ENCODE peak calls at places on chromosomes 3 and 15, in five cellular contexts. J is HepG2, G is SK-N-SH, C is GM12892, P is transverse colon. F is an unnamed sample.

GRCh38 chr3:122024800-122025199 is 2.8 kb upstream of the ILDR1 start:
- DNase-seq in J (no peak), G (no peak), C (no peak), P (no peak), F (no peak)

GRCh38 chr15:73838795-73839565 is 34.4 kb upstream of the TBC1D21 start:
- DNase-seq in J (no peak), G (peak; percentile 89), C (no peak), P (no peak), F (no peak)

GRCh38 chr15:77851696-77852095 is 219.0 kb upstream of the LINGO1 start:
- DNase-seq in J (peak; percentile 6), G (peak; percentile 81), C (no peak), P (no peak), F (no peak)

GRCh38 chr3:121943434-121943833 is 49.2 kb downstream of the SLC15A2 start:
- DNase-seq in J (peak; percentile 6), G (no peak), C (no peak), P (no peak), F (no peak)

GRCh38 chr15:79598639-79599038 is 166.5 kb downstream of the MINAR1 start:
- DNase-seq in J (peak; percentile 8), G (no peak), C (no peak), P (no peak), F (no peak)

GRCh38 chr15:31845791-31846190 is 184.5 kb upstream of the CHRNA7 start:
- DNase-seq in J (no peak), G (no peak), C (no peak), P (no peak), F (no peak)

GRCh38 chr3:20589275-20589674 is 403.3 kb upstream of the SGO1 start:
- DNase-seq in J (peak; percentile 47), G (no peak), C (no peak), P (no peak), F (peak; percentile 2)

GRCh38 chr15:33182278-33182905 is 12.1 kb downstream of the FMN1 start:
- DNase-seq in J (no peak), G (no peak), C (no peak), P (no peak), F (peak; percentile 52)

GRCh38 chr15:89714775-89715174 is 24.2 kb downstream of the WDR93 start:
- DNase-seq in J (no peak), G (no peak), C (no peak), P (no peak), F (no peak)

GRCh38 chr3:117661636-117662095 is 952.1 kb downstream of the TUSC7 start:
- DNase-seq in J (no peak), G (no peak), C (no peak), P (no peak), F (no peak)

GRCh38 chr3:126753191-126754160 is 49.4 kb downstream of the CHCHD6 start:
- DNase-seq in J (peak; percentile 59), G (no peak), C (no peak), P (no peak), F (no peak)

GRCh38 chr3:129282727-129283327 is 4.2 kb downstream of the HMCES start:
- DNase-seq in J (peak; percentile 12), G (no peak), C (peak; percentile 46), P (no peak), F (no peak)
- TF ChIP-seq POLR2AphosphoS5 in J (no peak), G (no peak), C (no peak), P (peak; percentile 40), F (no peak)

GRCh38 chr3:39744746-39745145 is 64.7 kb upstream of the MYRIP start:
- DNase-seq in J (no peak), G (no peak), C (no peak), P (no peak), F (no peak)

GRCh38 chr3:39750677-39751076 is 58.7 kb upstream of the MYRIP start:
- DNase-seq in J (no peak), G (no peak), C (no peak), P (no peak), F (peak; percentile 1)

GRCh38 chr3:39752751-39753150 is 56.7 kb upstream of the MYRIP start:
- DNase-seq in J (no peak), G (no peak), C (no peak), P (no peak), F (no peak)

GRCh38 chr3:39752019-39752637 is 57.3 kb upstream of the MYRIP start:
- DNase-seq in J (no peak), G (no peak), C (no peak), P (no peak), F (no peak)

GRCh38 chr3:39748002-39748401 is 61.4 kb upstream of the MYRIP start:
- DNase-seq in J (no peak), G (no peak), C (no peak), P (no peak), F (no peak)
- TF ChIP-seq POLR2AphosphoS5 in J (no peak), G (no peak), C (no peak), P (no peak), F (no peak)

GRCh38 chr3:43086460-43087165 is 19.3 kb downstream of the POMGNT2 start:
- DNase-seq in J (no peak), G (no peak), C (no peak), P (no peak), F (no peak)
- TF ChIP-seq POLR2AphosphoS5 in J (no peak), G (no peak), C (no peak), P (no peak), F (no peak)

DNA sequence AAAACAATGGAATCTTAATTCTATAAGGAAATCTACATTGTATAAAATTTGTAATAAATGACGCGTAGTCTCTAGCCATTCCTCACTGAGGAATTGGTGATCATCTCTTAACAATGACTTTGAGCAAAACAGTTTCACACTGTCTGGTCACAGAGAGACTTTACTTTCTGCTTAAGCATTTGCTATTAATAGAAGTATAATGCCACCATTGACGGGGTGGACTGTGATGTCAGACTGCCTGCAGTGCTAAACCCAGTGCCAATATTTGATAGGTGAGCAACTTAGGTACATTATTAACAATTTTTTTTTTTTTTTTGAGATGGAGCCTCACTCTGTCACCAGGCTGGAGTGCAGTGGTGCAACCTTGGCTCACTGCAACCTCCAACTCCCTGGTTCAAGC is 494.9 kb upstream of the ADAMTS9 start:
- DNase-seq in J (no peak), G (no peak), C (no peak), P (no peak), F (no peak)
- TF ChIP-seq POLR2AphosphoS5 in J (no peak), G (no peak), C (no peak), P (no peak), F (no peak)

GRCh38 chr3:146125946-146126345 is 35.0 kb downstream of the PLOD2 start:
- DNase-seq in J (peak; percentile 56), G (no peak), C (no peak), P (no peak), F (no peak)
- TF ChIP-seq POLR2AphosphoS5 in J (no peak), G (no peak), C (no peak), P (peak; percentile 75), F (no peak)

GRCh38 chr3:37626722-37627565 is 234.7 kb upstream of the CTDSPL start:
- DNase-seq in J (no peak), G (no peak), C (no peak), P (no peak), F (no peak)

GRCh38 chr3:37625690-37626089 is 236.0 kb upstream of the CTDSPL start:
- DNase-seq in J (no peak), G (no peak), C (no peak), P (no peak), F (no peak)

GRCh38 chr3:37622999-37623883 is 238.4 kb upstream of the CTDSPL start:
- DNase-seq in J (no peak), G (no peak), C (no peak), P (no peak), F (no peak)

GRCh38 chr3:37624276-37624675 is 237.4 kb upstream of the CTDSPL start:
- DNase-seq in J (no peak), G (no peak), C (no peak), P (no peak), F (no peak)

GRCh38 chr3:37625051-37625450 is 236.6 kb upstream of the CTDSPL start:
- DNase-seq in J (no peak), G (peak; percentile 54), C (no peak), P (no peak), F (no peak)
- TF ChIP-seq POLR2AphosphoS5 in J (no peak), G (no peak), C (no peak), P (no peak), F (no peak)

GRCh38 chr3:35321008-35321407 is 318.3 kb upstream of the ARPP21 start:
- DNase-seq in J (no peak), G (no peak), C (no peak), P (no peak), F (no peak)

DNA sequence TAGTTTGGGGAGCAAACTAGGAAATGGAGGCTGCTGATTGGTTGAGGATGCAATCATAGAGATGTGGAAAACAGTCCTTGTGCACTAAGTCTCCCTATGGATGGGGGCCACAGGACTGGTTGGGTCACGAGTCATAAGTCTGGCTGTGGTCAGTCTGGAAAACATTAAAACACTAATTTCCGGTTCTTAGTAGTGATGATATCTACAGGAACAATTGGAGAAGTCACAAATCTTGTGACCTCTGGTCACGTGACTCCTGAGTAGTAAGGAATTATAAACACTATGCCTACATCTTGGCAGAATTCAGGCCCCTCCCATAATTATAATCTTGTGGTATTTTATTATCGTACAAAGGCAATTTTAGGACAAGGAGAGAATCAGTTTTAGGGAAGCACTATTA is 317.3 kb upstream of the ARPP21 start:
- DNase-seq in J (no peak), G (no peak), C (no peak), P (no peak), F (no peak)
- TF ChIP-seq POLR2AphosphoS5 in J (no peak), G (no peak), C (no peak), P (no peak), F (no peak)

DNA sequence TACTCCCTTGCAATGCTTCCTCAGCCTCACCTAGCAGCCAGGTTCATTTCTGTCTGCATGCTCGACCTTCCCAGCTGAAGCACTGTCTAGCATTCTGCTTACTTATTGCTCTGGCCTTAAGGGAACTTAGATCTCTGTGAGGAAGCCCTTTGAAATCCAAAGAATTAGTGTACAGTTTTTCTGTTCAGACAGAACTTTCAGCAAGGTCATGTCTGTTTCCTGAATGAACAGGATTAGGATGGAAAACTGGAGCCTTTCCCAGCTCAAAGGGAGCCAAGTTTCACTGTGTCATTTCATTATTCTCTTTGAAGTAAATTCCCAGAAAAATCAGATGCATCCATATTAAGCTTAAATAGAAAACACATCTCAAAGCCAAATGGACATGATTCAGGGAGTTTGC is 457.3 kb upstream of the KCNMB2 start:
- DNase-seq in J (no peak), G (no peak), C (no peak), P (no peak), F (peak; percentile 10)
- TF ChIP-seq POLR2AphosphoS5 in J (no peak), G (no peak), C (no peak), P (no peak), F (no peak)

DNA sequence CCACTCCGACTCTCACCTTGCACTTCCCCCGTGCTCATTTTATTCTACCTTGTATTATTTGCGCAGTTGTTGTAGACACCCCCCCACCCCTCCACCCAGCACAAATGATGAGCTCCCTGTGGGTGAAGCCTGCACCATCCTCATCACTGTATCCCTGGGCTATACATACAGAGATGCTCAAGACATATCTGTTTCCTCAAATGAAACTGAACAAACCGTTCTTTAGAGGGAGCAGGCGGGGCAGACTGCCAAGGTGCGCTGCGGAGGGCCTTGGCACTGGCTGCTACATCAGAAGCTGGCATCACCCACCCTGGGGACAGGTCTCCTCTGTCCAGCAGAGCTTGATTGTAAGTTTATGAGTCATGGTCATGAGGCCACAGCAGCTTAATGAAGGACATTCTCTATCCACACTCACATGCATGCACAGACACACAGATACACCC is 29.0 kb downstream of the ADCY5 start:
- DNase-seq in J (no peak), G (no peak), C (no peak), P (no peak), F (no peak)
- TF ChIP-seq POLR2AphosphoS5 in J (no peak), G (no peak), C (no peak), P (no peak), F (no peak)

F was measured in GM23338.